ENCODE peak calls at places on chromosomes 2 and 18, in seven cellular contexts. I, Y, T, X, N, F and L are unnamed samples.
A peak's percentile ranks its signal among the peaks of the same experiment; 100 is the strongest.

GRCh38 chr2:28821295-28821958 is 10.8 kb downstream of the SPDYA start:
- DNase-seq in N (no peak), I (peak; percentile 46), Y (peak; percentile 1), F (no peak), T (no peak), X (no peak), L (peak; percentile 44)

GRCh38 chr18:10122116-10122515 is 208.3 kb downstream of the VAPA start:
- DNase-seq in X (no peak), N (peak; percentile 85), Y (no peak), F (no peak), T (no peak), I (no peak), L (peak; percentile 33)

GRCh38 chr2:24822049-24822706 is 29.0 kb downstream of the CENPO start:
- DNase-seq in F (no peak), T (no peak), X (no peak), Y (no peak), I (peak; percentile 10), N (peak; percentile 77), L (no peak)

GRCh38 chr18:33581816-33582215 is 3.8 kb downstream of the ASXL3 start:
- DNase-seq in X (no peak), I (no peak), F (peak; percentile 1), N (no peak), Y (no peak), T (no peak), L (no peak)

GRCh38 chr2:64212801-64213321 is 68.6 kb upstream of the PELI1 start:
- DNase-seq in N (no peak), X (no peak), T (no peak), I (no peak), F (no peak), Y (no peak), L (peak; percentile 52)

GRCh38 chr2:229153307-229153706 is 117.8 kb downstream of the PID1 start:
- DNase-seq in Y (no peak), F (no peak), N (no peak), X (no peak), T (no peak), I (no peak), L (peak; percentile 73)

GRCh38 chr18:48815581-48816324 is 135.0 kb downstream of the SMAD7 start:
- DNase-seq in T (no peak), F (no peak), N (no peak), Y (no peak), X (no peak), I (no peak), L (no peak)

GRCh38 chr2:27085670-27086089 is 892 bp upstream of the KHK start:
- DNase-seq in I (peak; percentile 73), F (peak; percentile 47), N (peak; percentile 7), X (peak; percentile 92), Y (no peak), T (no peak), L (peak; percentile 39)

GRCh38 chr2:144254342-144255235 is 265.3 kb downstream of the ZEB2 start:
- DNase-seq in T (no peak), F (no peak), I (no peak), X (no peak), N (no peak), Y (no peak), L (no peak)

GRCh38 chr2:127025357-127026062 is 81.4 kb downstream of the BIN1 start:
- DNase-seq in X (no peak), Y (peak; percentile 67), N (peak; percentile 88), I (peak; percentile 55), F (peak; percentile 76), T (peak; percentile 82), L (peak; percentile 36)

GRCh38 chr2:95264626-95265025 is 9.6 kb upstream of the PROM2 start:
- DNase-seq in X (peak; percentile 12), N (no peak), F (no peak), I (peak; percentile 7), Y (no peak), T (no peak), L (no peak)

GRCh38 chr2:64327510-64328414 is 126.2 kb upstream of the LGALSL start:
- DNase-seq in Y (peak; percentile 40), F (peak; percentile 59), N (peak; percentile 14), T (no peak), X (peak; percentile 35), I (no peak), L (no peak)

GRCh38 chr2:99851091-99851490 is 291.3 kb downstream of the AFF3 start:
- DNase-seq in T (no peak), F (no peak), N (no peak), X (no peak), I (no peak), Y (no peak), L (no peak)

GRCh38 chr2:216803803-216804202 is 56.1 kb downstream of the TNP1 start:
- DNase-seq in F (no peak), Y (no peak), X (no peak), T (no peak), N (no peak), I (no peak), L (no peak)

GRCh38 chr2:12318427-12319057 is 398.2 kb upstream of the TRIB2 start:
- DNase-seq in I (no peak), X (no peak), F (no peak), Y (no peak), N (no peak), T (no peak), L (peak; percentile 81)

GRCh38 chr2:237616373-237617304 is 10.7 kb upstream of the LRRFIP1 start:
- DNase-seq in T (peak; percentile 47), N (no peak), X (no peak), I (no peak), Y (no peak), F (no peak), L (no peak)

GRCh38 chr2:15943378-15943851 is 3.1 kb downstream of the MYCN start:
- DNase-seq in T (no peak), N (no peak), Y (no peak), F (peak; percentile 29), X (peak; percentile 86), I (peak; percentile 47), L (no peak)

GRCh38 chr2:65279756-65280155 is 52.1 kb downstream of the ACTR2 start:
- DNase-seq in N (no peak), X (no peak), F (no peak), Y (no peak), T (no peak), I (no peak), L (no peak)